ENCODE peak calls at places on chromosomes 2 and 18, in five cellular contexts. One of them, this sample, is unnamed.

GRCh38 chr2:203623104-203623503 is 83.3 kb upstream of the CD28 start:
- DNase-seq in stimulated activated CD4-positive, alpha-beta T cell treated with anti-CD3 and anti-CD28 coated beads, Interleukin-1b, Interleukin-23, amount 100 ng/mL, for 4 hours: no peak
- DNase-seq in omental fat pad: no peak
- DNase-seq in kidney: no peak
- DNase-seq in neural progenitor cell: peak
- DNase-seq in this sample: no peak

GRCh38 chr2:239829326-239829725 is 195.8 kb downstream of the NDUFA10 start:
- DNase-seq in stimulated activated CD4-positive, alpha-beta T cell treated with anti-CD3 and anti-CD28 coated beads, Interleukin-1b, Interleukin-23, amount 100 ng/mL, for 4 hours: no peak
- DNase-seq in omental fat pad: no peak
- DNase-seq in kidney: no peak
- DNase-seq in neural progenitor cell: no peak
- DNase-seq in this sample: peak

GRCh38 chr18:50283469-50284209 is 2.3 kb upstream of the MBD1 start:
- DNase-seq in stimulated activated CD4-positive, alpha-beta T cell treated with anti-CD3 and anti-CD28 coated beads, Interleukin-1b, Interleukin-23, amount 100 ng/mL, for 4 hours: no peak
- DNase-seq in omental fat pad: no peak
- DNase-seq in kidney: no peak
- DNase-seq in neural progenitor cell: no peak
- DNase-seq in this sample: no peak

GRCh38 chr2:168560817-168561485 is 104.9 kb downstream of the CERS6 start:
- DNase-seq in stimulated activated CD4-positive, alpha-beta T cell treated with anti-CD3 and anti-CD28 coated beads, Interleukin-1b, Interleukin-23, amount 100 ng/mL, for 4 hours: no peak
- DNase-seq in omental fat pad: no peak
- DNase-seq in kidney: no peak
- DNase-seq in neural progenitor cell: no peak
- DNase-seq in this sample: no peak

GRCh38 chr2:20241973-20242726 is 17.2 kb upstream of the SDC1 start:
- DNase-seq in stimulated activated CD4-positive, alpha-beta T cell treated with anti-CD3 and anti-CD28 coated beads, Interleukin-1b, Interleukin-23, amount 100 ng/mL, for 4 hours: peak
- DNase-seq in omental fat pad: no peak
- DNase-seq in kidney: no peak
- DNase-seq in neural progenitor cell: peak
- DNase-seq in this sample: peak

GRCh38 chr2:217223222-217223930 is 363.5 kb upstream of the TNP1 start:
- DNase-seq in stimulated activated CD4-positive, alpha-beta T cell treated with anti-CD3 and anti-CD28 coated beads, Interleukin-1b, Interleukin-23, amount 100 ng/mL, for 4 hours: no peak
- DNase-seq in omental fat pad: no peak
- DNase-seq in kidney: no peak
- DNase-seq in neural progenitor cell: no peak
- DNase-seq in this sample: no peak

GRCh38 chr18:56615738-56616520 is 22.5 kb downstream of the TXNL1 start:
- DNase-seq in stimulated activated CD4-positive, alpha-beta T cell treated with anti-CD3 and anti-CD28 coated beads, Interleukin-1b, Interleukin-23, amount 100 ng/mL, for 4 hours: no peak
- DNase-seq in omental fat pad: no peak
- DNase-seq in kidney: no peak
- DNase-seq in neural progenitor cell: no peak
- DNase-seq in this sample: no peak

GRCh38 chr2:217849154-217849553 is 153.6 kb downstream of the TNS1 start:
- DNase-seq in stimulated activated CD4-positive, alpha-beta T cell treated with anti-CD3 and anti-CD28 coated beads, Interleukin-1b, Interleukin-23, amount 100 ng/mL, for 4 hours: no peak
- DNase-seq in omental fat pad: no peak
- DNase-seq in kidney: no peak
- DNase-seq in neural progenitor cell: no peak
- DNase-seq in this sample: no peak

GRCh38 chr2:217858519-217859466 is 144.0 kb downstream of the TNS1 start:
- DNase-seq in stimulated activated CD4-positive, alpha-beta T cell treated with anti-CD3 and anti-CD28 coated beads, Interleukin-1b, Interleukin-23, amount 100 ng/mL, for 4 hours: no peak
- DNase-seq in omental fat pad: no peak
- DNase-seq in kidney: peak
- DNase-seq in neural progenitor cell: peak
- DNase-seq in this sample: peak

GRCh38 chr2:105812180-105813044 is 67.7 kb downstream of the NCK2 start:
- DNase-seq in stimulated activated CD4-positive, alpha-beta T cell treated with anti-CD3 and anti-CD28 coated beads, Interleukin-1b, Interleukin-23, amount 100 ng/mL, for 4 hours: no peak
- DNase-seq in omental fat pad: no peak
- DNase-seq in kidney: no peak
- DNase-seq in neural progenitor cell: peak
- DNase-seq in this sample: no peak

GRCh38 chr2:190881074-190881479 is 456 bp downstream of the GLS start:
- DNase-seq in stimulated activated CD4-positive, alpha-beta T cell treated with anti-CD3 and anti-CD28 coated beads, Interleukin-1b, Interleukin-23, amount 100 ng/mL, for 4 hours: no peak
- DNase-seq in omental fat pad: no peak
- DNase-seq in kidney: no peak
- DNase-seq in neural progenitor cell: no peak
- DNase-seq in this sample: no peak

GRCh38 chr2:168978461-168978861 is 52.7 kb downstream of the ABCB11 start:
- DNase-seq in stimulated activated CD4-positive, alpha-beta T cell treated with anti-CD3 and anti-CD28 coated beads, Interleukin-1b, Interleukin-23, amount 100 ng/mL, for 4 hours: no peak
- DNase-seq in omental fat pad: no peak
- DNase-seq in kidney: no peak
- DNase-seq in neural progenitor cell: no peak
- DNase-seq in this sample: no peak